ENCODE peak calls at places on chromosomes 13 and 19, in six cellular contexts. F is heart left ventricle, Y is body of pancreas, C is uterus, S is upper lobe of right lung, J is brain microvascular endothelial cell. D is an unnamed sample. For H3K36me3, the result is how much of the 10 kb centered on the place peaks cover.

GRCh38 chr13:98821372-98822237 is 69.1 kb upstream of the SLC15A1 start:
- DNase-seq in F (no peak), Y (peak), C (peak), S (no peak), J (no peak), D (peak)

GRCh38 chr19:2021453-2022140 is 6.1 kb upstream of the BTBD2 start:
- DNase-seq in F (no peak), Y (no peak), C (no peak), S (no peak), J (no peak), D (no peak)

GRCh38 chr19:15330801-15331418 is 1.4 kb downstream of the BRD4 start:
- DNase-seq in F (no peak), Y (peak), C (no peak), S (no peak), J (peak), D (peak)

GRCh38 chr13:112897956-112898785 is 70.8 kb upstream of the MCF2L start:
- DNase-seq in F (peak), Y (no peak), C (no peak), S (no peak), J (no peak), D (no peak)

GRCh38 chr19:38650911-38651584 is 3.6 kb downstream of the ACTN4 start:
- DNase-seq in F (no peak), Y (no peak), C (peak), S (no peak), J (no peak), D (no peak)

GRCh38 chr19:6825076-6825774 is 52.7 kb downstream of the VAV1 start:
- DNase-seq in F (no peak), Y (no peak), C (no peak), S (no peak), J (no peak), D (no peak)

GRCh38 chr13:37414667-37415066 is 183.9 kb downstream of the POSTN start:
- DNase-seq in F (no peak), Y (no peak), C (no peak), S (no peak), J (no peak), D (no peak)

GRCh38 chr19:1864480-1865171 is 1.2 kb upstream of the KLF16 start:
- DNase-seq in F (peak), Y (peak), C (no peak), S (peak), J (no peak), D (no peak)

GRCh38 chr13:20461860-20462532 is 63.7 kb downstream of the CRYL1 start:
- DNase-seq in F (no peak), Y (no peak), C (peak), S (no peak), J (no peak), D (no peak)

GRCh38 chr19:35206379-35206778 is 22.2 kb downstream of the FAM187B start:
- DNase-seq in F (no peak), Y (no peak), C (no peak), S (no peak), J (no peak), D (no peak)

GRCh38 chr13:36282818-36283432 is 14.7 kb downstream of the CCDC169 start:
- DNase-seq in F (no peak), Y (no peak), C (no peak), S (no peak), J (no peak), D (no peak)

GRCh38 chr13:30338952-30339351 is 31.6 kb upstream of the KATNAL1 start:
- DNase-seq in F (no peak), Y (no peak), C (no peak), S (no peak), J (no peak), D (no peak)

GRCh38 chr19:33125929-33126388 is 6.0 kb upstream of the WDR88 start:
- DNase-seq in F (no peak), Y (peak), C (peak), S (peak), J (peak), D (no peak)

GRCh38 chr19:35528218-35529038 is at the start of gene SBSN:
- DNase-seq in F (no peak), Y (no peak), C (no peak), S (no peak), J (peak), D (peak)

GRCh38 chr13:96104516-96104915 is 14.6 kb downstream of the HS6ST3 start:
- DNase-seq in F (no peak), Y (no peak), C (no peak), S (no peak), J (no peak), D (no peak)

GRCh38 chr19:4534836-4535658 is at the start of gene PLIN5:
- DNase-seq in F (peak), Y (peak), C (peak), S (peak), J (peak), D (no peak)
- H3K4me3 ChIP-seq in F (peak), Y (peak), C (peak), S (peak), J (no peak), D (no peak)

GRCh38 chr19:27709496-27709895 is 1503.5 kb downstream of the UQCRFS1 start:
- DNase-seq in F (no peak), Y (no peak), C (no peak), S (no peak), J (no peak), D (no peak)

DNA sequence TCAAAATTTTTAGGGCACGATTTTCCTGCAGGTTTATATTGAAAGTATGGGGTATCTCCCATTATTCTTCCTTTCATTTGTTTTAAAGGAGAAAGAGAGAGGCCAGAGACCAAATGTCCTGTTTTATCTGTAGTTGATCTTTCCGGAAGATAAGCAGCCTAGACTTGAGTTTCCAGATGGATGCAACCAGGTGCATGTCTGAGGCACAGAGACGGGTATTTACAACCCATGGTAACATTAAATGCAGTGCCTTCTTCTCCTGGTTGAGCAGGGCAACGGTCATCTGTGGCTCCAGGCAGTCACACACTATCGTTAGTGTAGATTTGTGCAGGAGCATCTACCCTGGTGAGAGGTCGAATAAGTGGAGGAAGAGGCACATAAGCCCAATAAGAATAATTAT is 1507.1 kb downstream of the UQCRFS1 start:
- DNase-seq in F (no peak), Y (no peak), C (no peak), S (no peak), J (no peak), D (no peak)
- TF ChIP-seq CTCF in F (no peak), Y (no peak), C (no peak), S (no peak), J (no peak), D (no peak)

GRCh38 chr19:49653466-49653806 is 11.4 kb downstream of the SCAF1 start:
- DNase-seq in F (no peak), Y (no peak), C (no peak), S (no peak), J (no peak), D (no peak)

GRCh38 chr19:49652723-49653465 is 10.9 kb downstream of the SCAF1 start:
- DNase-seq in F (no peak), Y (no peak), C (no peak), S (no peak), J (no peak), D (no peak)

GRCh38 chr19:49654581-49654980 is 11.1 kb downstream of the IRF3 start:
- DNase-seq in F (no peak), Y (no peak), C (no peak), S (no peak), J (no peak), D (no peak)

GRCh38 chr19:49651029-49651825 is 9.2 kb downstream of the SCAF1 start:
- DNase-seq in F (no peak), Y (no peak), C (no peak), S (peak), J (no peak), D (no peak)

DNA sequence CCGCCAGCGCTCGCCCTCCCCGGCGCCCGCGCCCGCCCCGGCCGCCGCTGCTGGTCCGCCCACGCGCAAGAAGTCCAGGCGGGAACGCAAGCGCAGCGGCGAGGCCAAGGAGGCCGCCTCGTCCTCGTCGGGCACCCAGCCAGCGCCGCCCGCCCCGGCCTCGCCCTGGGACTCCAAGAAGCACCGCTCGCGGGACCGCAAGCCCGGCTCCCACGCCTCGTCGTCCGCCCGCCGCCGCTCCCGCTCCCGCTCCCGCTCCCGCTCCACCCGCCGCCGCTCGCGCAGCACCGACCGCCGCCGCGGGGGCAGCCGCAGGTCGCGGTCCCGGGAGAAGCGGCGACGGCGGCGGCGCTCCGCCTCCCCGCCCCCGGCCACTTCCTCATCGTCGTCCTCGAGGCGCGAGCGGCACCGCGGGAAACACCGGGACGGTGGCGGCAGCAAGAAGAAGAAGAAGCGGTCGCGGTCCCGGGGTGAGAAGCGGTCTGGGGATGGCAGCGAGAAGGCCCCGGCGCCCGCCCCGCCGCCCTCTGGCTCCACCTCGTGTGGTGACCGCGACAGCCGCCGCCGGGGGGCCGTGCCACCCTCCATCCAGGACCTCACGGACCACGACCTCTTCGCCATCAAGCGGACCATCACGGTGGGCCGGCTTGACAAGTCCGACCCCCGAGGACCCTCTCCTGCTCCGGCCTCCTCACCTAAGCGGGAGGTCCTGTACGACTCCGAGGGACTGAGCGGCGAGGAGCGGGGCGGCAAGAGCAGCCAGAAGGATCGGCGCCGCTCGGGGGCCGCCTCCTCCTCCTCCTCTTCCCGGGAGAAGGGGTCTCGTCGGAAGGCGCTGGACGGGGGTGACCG is 10.1 kb downstream of the SCAF1 start:
- DNase-seq in F (no peak), Y (no peak), C (no peak), S (no peak), J (no peak), D (no peak)
- H3K36me3 ChIP-seq in F (half or more), Y (under half), C (under half), S (half or more), J (half or more), D (under half)

GRCh38 chr19:50667177-50667758 is 18.0 kb downstream of the C19orf81 start:
- DNase-seq in F (no peak), Y (no peak), C (no peak), S (no peak), J (no peak), D (no peak)

GRCh38 chr19:50664204-50664603 is 15.0 kb downstream of the C19orf81 start:
- DNase-seq in F (no peak), Y (no peak), C (no peak), S (no peak), J (no peak), D (no peak)

GRCh38 chr19:50668416-50669318 is 19.4 kb downstream of the C19orf81 start:
- DNase-seq in F (no peak), Y (no peak), C (no peak), S (no peak), J (no peak), D (no peak)

GRCh38 chr19:50667759-50668231 is 18.6 kb downstream of the C19orf81 start:
- DNase-seq in F (no peak), Y (no peak), C (no peak), S (no peak), J (no peak), D (no peak)

DNA sequence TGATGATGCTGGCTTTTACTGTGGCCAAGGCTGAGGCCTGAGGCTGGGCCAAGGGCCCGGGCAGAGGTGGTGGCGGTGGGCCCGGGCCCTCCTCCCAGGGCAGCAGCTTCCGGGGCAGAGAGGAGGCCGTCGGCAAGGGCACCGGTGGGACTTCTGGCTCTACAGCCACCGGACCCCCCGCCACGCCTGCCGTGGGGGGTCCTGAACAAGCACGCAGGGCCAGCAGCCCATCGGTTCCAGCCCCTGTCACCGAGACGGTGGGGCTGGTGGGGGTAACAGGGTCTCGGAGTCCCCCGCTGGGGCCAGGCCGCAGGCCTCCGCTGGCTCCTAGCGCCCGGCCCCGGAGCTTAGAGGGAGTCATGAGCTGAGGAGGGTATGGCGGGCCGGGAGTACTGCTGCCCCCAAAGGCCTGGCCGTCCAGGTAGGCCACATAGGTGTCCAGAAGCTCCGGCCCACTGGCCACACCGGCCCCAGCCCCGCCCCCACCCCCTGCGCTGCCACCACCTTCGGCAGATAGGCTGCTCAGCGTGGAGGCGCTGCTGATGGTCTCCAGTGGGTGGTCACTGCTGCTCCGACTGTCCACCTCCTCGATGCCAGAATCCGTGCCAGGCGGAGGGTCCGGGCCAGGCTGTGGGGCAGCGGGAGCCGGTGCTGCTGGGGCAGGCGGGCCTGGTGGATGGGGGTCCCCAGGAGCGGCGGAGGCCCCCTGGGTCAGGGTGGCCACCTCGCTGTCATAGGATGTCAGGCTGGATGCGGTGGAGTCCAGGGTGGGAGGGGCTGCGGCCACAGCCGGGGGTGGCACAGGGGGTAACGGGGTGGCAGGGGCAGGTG is 17.3 kb downstream of the C19orf81 start:
- DNase-seq in F (no peak), Y (no peak), C (no peak), S (no peak), J (no peak), D (no peak)
- H3K4me3 ChIP-seq in F (no peak), Y (no peak), C (no peak), S (no peak), J (no peak), D (no peak)

GRCh38 chr19:3808420-3809143 is 22.4 kb upstream of the MATK start:
- DNase-seq in F (peak), Y (no peak), C (no peak), S (no peak), J (no peak), D (no peak)
- TF ChIP-seq CTCF in F (no peak), Y (no peak), C (no peak), S (no peak), J (no peak), D (no peak)